ENCODE peak calls at places on chromosomes 3 and 15, in four cellular contexts. One of them, this sample, is unnamed.

GRCh38 chr15:39530446-39531342 is 50.2 kb upstream of the THBS1 start:
- DNase-seq in right atrium auricular region: no peak
- DNase-seq in kidney: no peak
- DNase-seq in upper lobe of right lung: no peak
- DNase-seq in this sample: no peak

GRCh38 chr3:142077155-142077858 is 72.0 kb downstream of the TFDP2 start:
- DNase-seq in right atrium auricular region: no peak
- DNase-seq in kidney: no peak
- DNase-seq in upper lobe of right lung: no peak
- DNase-seq in this sample: no peak

GRCh38 chr3:44954962-44955361 is 21.0 kb downstream of the ZDHHC3 start:
- DNase-seq in right atrium auricular region: no peak
- DNase-seq in kidney: no peak
- DNase-seq in upper lobe of right lung: peak; percentile 78
- DNase-seq in this sample: no peak

GRCh38 chr3:27454914-27455313 is 29.3 kb downstream of the SLC4A7 start:
- DNase-seq in right atrium auricular region: no peak
- DNase-seq in kidney: no peak
- DNase-seq in upper lobe of right lung: no peak
- DNase-seq in this sample: no peak

GRCh38 chr15:40250771-40251454 is 12.1 kb downstream of the PAK6 start:
- DNase-seq in right atrium auricular region: no peak
- DNase-seq in kidney: peak; percentile 24
- DNase-seq in upper lobe of right lung: peak; percentile 45
- DNase-seq in this sample: peak; percentile 25

GRCh38 chr3:138451595-138452162 is 17.3 kb downstream of the ESYT3 start:
- DNase-seq in right atrium auricular region: no peak
- DNase-seq in kidney: no peak
- DNase-seq in upper lobe of right lung: peak; percentile 62
- DNase-seq in this sample: peak; percentile 61

GRCh38 chr3:18825586-18826157 is 322.6 kb upstream of the KCNH8 start:
- DNase-seq in right atrium auricular region: no peak
- DNase-seq in kidney: no peak
- DNase-seq in upper lobe of right lung: no peak
- DNase-seq in this sample: no peak

GRCh38 chr3:168544097-168544957 is 448.6 kb upstream of the GOLIM4 start:
- DNase-seq in right atrium auricular region: no peak
- DNase-seq in kidney: no peak
- DNase-seq in upper lobe of right lung: no peak
- DNase-seq in this sample: no peak

GRCh38 chr3:16559664-16560365 is 45.4 kb downstream of the DAZL start:
- DNase-seq in right atrium auricular region: no peak
- DNase-seq in kidney: no peak
- DNase-seq in upper lobe of right lung: no peak
- DNase-seq in this sample: no peak

GRCh38 chr3:50648297-50648696 is 26.4 kb upstream of the DOCK3 start:
- DNase-seq in right atrium auricular region: no peak
- DNase-seq in kidney: no peak
- DNase-seq in upper lobe of right lung: no peak
- DNase-seq in this sample: no peak

GRCh38 chr3:55725681-55726500 is 238.8 kb upstream of the WNT5A start:
- DNase-seq in right atrium auricular region: no peak
- DNase-seq in kidney: no peak
- DNase-seq in upper lobe of right lung: no peak
- DNase-seq in this sample: no peak

GRCh38 chr15:66092053-66092976 is 161.2 kb downstream of the MEGF11 start:
- DNase-seq in right atrium auricular region: no peak
- DNase-seq in kidney: no peak
- DNase-seq in upper lobe of right lung: no peak
- DNase-seq in this sample: no peak

GRCh38 chr3:96779810-96780209 is 34.6 kb upstream of the EPHA6 start:
- DNase-seq in right atrium auricular region: no peak
- DNase-seq in kidney: no peak
- DNase-seq in upper lobe of right lung: no peak
- DNase-seq in this sample: no peak

GRCh38 chr3:179509701-179510100 is 53.0 kb upstream of the ACTL6A start:
- DNase-seq in right atrium auricular region: no peak
- DNase-seq in kidney: no peak
- DNase-seq in upper lobe of right lung: no peak
- DNase-seq in this sample: no peak

GRCh38 chr3:99925584-99925983 is 107.9 kb downstream of the CMSS1 start:
- DNase-seq in right atrium auricular region: no peak
- DNase-seq in kidney: no peak
- DNase-seq in upper lobe of right lung: peak; percentile 66
- DNase-seq in this sample: no peak

GRCh38 chr3:195226900-195227447 is 44.0 kb downstream of the XXYLT1 start:
- DNase-seq in right atrium auricular region: peak; percentile 55
- DNase-seq in kidney: peak; percentile 32
- DNase-seq in upper lobe of right lung: peak; percentile 43
- DNase-seq in this sample: peak; percentile 54

GRCh38 chr15:55003900-55004879 is 192.6 kb downstream of the RSL24D1 start:
- DNase-seq in right atrium auricular region: no peak
- DNase-seq in kidney: no peak
- DNase-seq in upper lobe of right lung: no peak
- DNase-seq in this sample: no peak

GRCh38 chr15:42088801-42089640 is 5.3 kb downstream of the PLA2G4D start:
- DNase-seq in right atrium auricular region: no peak
- DNase-seq in kidney: no peak
- DNase-seq in upper lobe of right lung: no peak
- DNase-seq in this sample: no peak

GRCh38 chr3:178352300-178353021 is 183.8 kb upstream of the KCNMB2 start:
- DNase-seq in right atrium auricular region: no peak
- DNase-seq in kidney: no peak
- DNase-seq in upper lobe of right lung: no peak
- DNase-seq in this sample: no peak

GRCh38 chr3:50508821-50509220 is 5.4 kb upstream of the CACNA2D2 start:
- DNase-seq in right atrium auricular region: no peak
- DNase-seq in kidney: no peak
- DNase-seq in upper lobe of right lung: no peak
- DNase-seq in this sample: no peak

GRCh38 chr3:182349051-182349450 is 444.3 kb upstream of the ATP11B start:
- DNase-seq in right atrium auricular region: no peak
- DNase-seq in kidney: no peak
- DNase-seq in upper lobe of right lung: no peak
- DNase-seq in this sample: no peak

GRCh38 chr3:194019766-194020165 is 116.2 kb upstream of the HES1 start:
- DNase-seq in right atrium auricular region: no peak
- DNase-seq in kidney: no peak
- DNase-seq in upper lobe of right lung: no peak
- DNase-seq in this sample: no peak

DNA sequence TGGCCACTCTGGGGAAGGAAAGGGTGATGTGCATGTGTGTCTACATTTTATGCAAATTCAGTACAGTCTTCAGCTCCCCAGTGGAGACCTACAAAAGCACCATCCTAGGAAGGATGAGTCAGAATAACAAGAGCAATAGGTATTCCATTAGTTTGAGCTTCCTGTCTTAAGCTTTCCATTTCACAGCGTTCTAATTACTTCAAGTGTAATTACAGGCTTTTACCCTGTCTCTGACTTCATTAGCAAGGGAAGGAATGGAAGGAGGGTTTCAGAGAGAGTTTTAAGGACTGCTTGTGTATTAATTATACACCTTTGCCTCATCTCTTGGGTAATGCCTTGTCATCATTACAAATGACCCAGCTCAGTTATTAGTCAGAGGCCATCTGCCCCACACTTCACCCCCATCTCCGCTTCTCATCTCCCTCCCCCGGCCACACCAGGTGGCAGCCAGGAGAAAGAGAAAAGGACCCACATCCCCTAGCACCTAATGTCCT is 202.8 kb upstream of the MRPL3 start:
- DNase-seq in right atrium auricular region: no peak
- DNase-seq in kidney: no peak
- DNase-seq in upper lobe of right lung: no peak
- DNase-seq in this sample: no peak
- H3K27ac ChIP-seq in right atrium auricular region: no peak overlapping the region
- H3K27ac ChIP-seq in kidney: no peak overlapping the region
- H3K27ac ChIP-seq in upper lobe of right lung: no peak overlapping the region
- H3K27ac ChIP-seq in this sample: no peak overlapping the region

GRCh38 chr15:99341786-99342185 is 90.5 kb downstream of the LRRC28 start:
- DNase-seq in right atrium auricular region: no peak
- DNase-seq in kidney: no peak
- DNase-seq in upper lobe of right lung: no peak
- DNase-seq in this sample: no peak
- H3K27ac ChIP-seq in right atrium auricular region: no peak overlapping the region
- H3K27ac ChIP-seq in kidney: no peak overlapping the region
- H3K27ac ChIP-seq in upper lobe of right lung: no peak overlapping the region
- H3K27ac ChIP-seq in this sample: no peak overlapping the region

GRCh38 chr3:127216415-127217261 is 23.7 kb downstream of the PRR23E start:
- DNase-seq in right atrium auricular region: peak; percentile 38
- DNase-seq in kidney: no peak
- DNase-seq in upper lobe of right lung: no peak
- DNase-seq in this sample: no peak
- H3K27ac ChIP-seq in right atrium auricular region: no peak overlapping the region
- H3K27ac ChIP-seq in kidney: no peak overlapping the region
- H3K27ac ChIP-seq in upper lobe of right lung: no peak overlapping the region
- H3K27ac ChIP-seq in this sample: no peak overlapping the region

GRCh38 chr3:57006048-57006709 is 54.3 kb upstream of the SPATA12 start:
- DNase-seq in right atrium auricular region: no peak
- DNase-seq in kidney: no peak
- DNase-seq in upper lobe of right lung: no peak
- DNase-seq in this sample: no peak
- H3K27ac ChIP-seq in right atrium auricular region: peak overlapping the region; percentile 72
- H3K27ac ChIP-seq in kidney: peak overlapping the region; percentile 64
- H3K27ac ChIP-seq in upper lobe of right lung: no peak overlapping the region
- H3K27ac ChIP-seq in this sample: no peak overlapping the region

GRCh38 chr3:128348805-128349531 is 117.7 kb downstream of the DNAJB8 start:
- DNase-seq in right atrium auricular region: no peak
- DNase-seq in kidney: peak; percentile 47
- DNase-seq in upper lobe of right lung: no peak
- DNase-seq in this sample: peak; percentile 62

GRCh38 chr3:128347282-128347681 is 119.4 kb downstream of the DNAJB8 start:
- DNase-seq in right atrium auricular region: no peak
- DNase-seq in kidney: no peak
- DNase-seq in upper lobe of right lung: no peak
- DNase-seq in this sample: no peak

GRCh38 chr3:128349963-128350599 is 116.6 kb downstream of the DNAJB8 start:
- DNase-seq in right atrium auricular region: no peak
- DNase-seq in kidney: no peak
- DNase-seq in upper lobe of right lung: no peak
- DNase-seq in this sample: peak; percentile 62

GRCh38 chr3:128346562-128346961 is 120.1 kb downstream of the DNAJB8 start:
- DNase-seq in right atrium auricular region: no peak
- DNase-seq in kidney: no peak
- DNase-seq in upper lobe of right lung: no peak
- DNase-seq in this sample: no peak

GRCh38 chr3:128348075-128348474 is 118.6 kb downstream of the DNAJB8 start:
- DNase-seq in right atrium auricular region: no peak
- DNase-seq in kidney: no peak
- DNase-seq in upper lobe of right lung: no peak
- DNase-seq in this sample: no peak
- H3K27ac ChIP-seq in right atrium auricular region: no peak overlapping the region
- H3K27ac ChIP-seq in kidney: no peak overlapping the region
- H3K27ac ChIP-seq in upper lobe of right lung: no peak overlapping the region
- H3K27ac ChIP-seq in this sample: no peak overlapping the region

GRCh38 chr15:34365073-34365825 is 1.7 kb downstream of the LPCAT4 start:
- DNase-seq in right atrium auricular region: no peak
- DNase-seq in kidney: no peak
- DNase-seq in upper lobe of right lung: peak; percentile 52
- DNase-seq in this sample: no peak

GRCh38 chr15:34367128-34368081 is at the start of gene LPCAT4:
- DNase-seq in right atrium auricular region: peak; percentile 94
- DNase-seq in kidney: peak; percentile 97
- DNase-seq in upper lobe of right lung: peak; percentile 95
- DNase-seq in this sample: peak; percentile 99

GRCh38 chr15:34364041-34364440 is 3.0 kb downstream of the LPCAT4 start:
- DNase-seq in right atrium auricular region: no peak
- DNase-seq in kidney: no peak
- DNase-seq in upper lobe of right lung: no peak
- DNase-seq in this sample: no peak

GRCh38 chr15:34366271-34367043 is 539 bp downstream of the LPCAT4 start:
- DNase-seq in right atrium auricular region: no peak
- DNase-seq in kidney: peak; percentile 91
- DNase-seq in upper lobe of right lung: peak; percentile 82
- DNase-seq in this sample: peak; percentile 90

GRCh38 chr15:34365836-34366235 is 1.2 kb downstream of the LPCAT4 start:
- DNase-seq in right atrium auricular region: no peak
- DNase-seq in kidney: no peak
- DNase-seq in upper lobe of right lung: no peak
- DNase-seq in this sample: no peak
- H3K27ac ChIP-seq in right atrium auricular region: peak overlapping the region; percentile 97
- H3K27ac ChIP-seq in kidney: no peak overlapping the region
- H3K27ac ChIP-seq in upper lobe of right lung: no peak overlapping the region
- H3K27ac ChIP-seq in this sample: peak overlapping the region; percentile 97